ENCODE peak calls at places on chromosomes 16 and 17, in seven cellular contexts. One of them, this sample, is unnamed.

GRCh38 chr17:42422412-42422957 is 571 bp downstream of the CAVIN1 start:
- DNase-seq in foreskin fibroblast: no peak
- DNase-seq in NCI-H2171: no peak
- DNase-seq in HT1080: peak; percentile 39
- DNase-seq in activated T-helper 9 cell treated with anti-CD3 and anti-CD28 coated beads, Interleukin-2, amount 50 U/mL, for 16 hours: peak; percentile 6
- DNase-seq in Kasumi-1: no peak
- DNase-seq in AG04450: no peak
- DNase-seq in this sample: no peak

GRCh38 chr16:81136331-81137011 is 40.3 kb upstream of the GCSH start:
- DNase-seq in foreskin fibroblast: no peak
- DNase-seq in NCI-H2171: no peak
- DNase-seq in HT1080: no peak
- DNase-seq in activated T-helper 9 cell treated with anti-CD3 and anti-CD28 coated beads, Interleukin-2, amount 50 U/mL, for 16 hours: no peak
- DNase-seq in Kasumi-1: no peak
- DNase-seq in AG04450: no peak
- DNase-seq in this sample: no peak

GRCh38 chr16:85398050-85398451 is 215.1 kb upstream of the GSE1 start:
- DNase-seq in foreskin fibroblast: no peak
- DNase-seq in NCI-H2171: no peak
- DNase-seq in HT1080: no peak
- DNase-seq in activated T-helper 9 cell treated with anti-CD3 and anti-CD28 coated beads, Interleukin-2, amount 50 U/mL, for 16 hours: no peak
- DNase-seq in Kasumi-1: no peak
- DNase-seq in AG04450: no peak
- DNase-seq in this sample: no peak

GRCh38 chr17:77126519-77126918 is 14.2 kb upstream of the SEC14L1 start:
- DNase-seq in foreskin fibroblast: no peak
- DNase-seq in NCI-H2171: no peak
- DNase-seq in HT1080: no peak
- DNase-seq in activated T-helper 9 cell treated with anti-CD3 and anti-CD28 coated beads, Interleukin-2, amount 50 U/mL, for 16 hours: no peak
- DNase-seq in Kasumi-1: no peak
- DNase-seq in AG04450: no peak
- DNase-seq in this sample: no peak

GRCh38 chr16:27650073-27650701 is 100.2 kb downstream of the KATNIP start:
- DNase-seq in foreskin fibroblast: no peak
- DNase-seq in NCI-H2171: no peak
- DNase-seq in HT1080: no peak
- DNase-seq in activated T-helper 9 cell treated with anti-CD3 and anti-CD28 coated beads, Interleukin-2, amount 50 U/mL, for 16 hours: no peak
- DNase-seq in Kasumi-1: no peak
- DNase-seq in AG04450: no peak
- DNase-seq in this sample: no peak

GRCh38 chr16:21100447-21100846 is 50.2 kb downstream of the DNAH3 start:
- DNase-seq in foreskin fibroblast: peak; percentile 69
- DNase-seq in NCI-H2171: no peak
- DNase-seq in HT1080: peak; percentile 72
- DNase-seq in activated T-helper 9 cell treated with anti-CD3 and anti-CD28 coated beads, Interleukin-2, amount 50 U/mL, for 16 hours: no peak
- DNase-seq in Kasumi-1: no peak
- DNase-seq in AG04450: peak; percentile 75
- DNase-seq in this sample: no peak

GRCh38 chr16:87556941-87557459 is 45.3 kb upstream of the JPH3 start:
- DNase-seq in foreskin fibroblast: no peak
- DNase-seq in NCI-H2171: no peak
- DNase-seq in HT1080: no peak
- DNase-seq in activated T-helper 9 cell treated with anti-CD3 and anti-CD28 coated beads, Interleukin-2, amount 50 U/mL, for 16 hours: no peak
- DNase-seq in Kasumi-1: no peak
- DNase-seq in AG04450: no peak
- DNase-seq in this sample: no peak

GRCh38 chr16:23597003-23597756 is 1.1 kb upstream of the NDUFAB1 start:
- DNase-seq in foreskin fibroblast: no peak
- DNase-seq in NCI-H2171: no peak
- DNase-seq in HT1080: peak; percentile 27
- DNase-seq in activated T-helper 9 cell treated with anti-CD3 and anti-CD28 coated beads, Interleukin-2, amount 50 U/mL, for 16 hours: no peak
- DNase-seq in Kasumi-1: peak; percentile 49
- DNase-seq in AG04450: no peak
- DNase-seq in this sample: no peak

GRCh38 chr17:56313201-56313600 is 159.9 kb downstream of the ANKFN1 start:
- DNase-seq in foreskin fibroblast: no peak
- DNase-seq in NCI-H2171: no peak
- DNase-seq in HT1080: no peak
- DNase-seq in activated T-helper 9 cell treated with anti-CD3 and anti-CD28 coated beads, Interleukin-2, amount 50 U/mL, for 16 hours: no peak
- DNase-seq in Kasumi-1: peak; percentile 77
- DNase-seq in AG04450: no peak
- DNase-seq in this sample: no peak

GRCh38 chr17:61414936-61415251 is 15.3 kb downstream of the TBX2 start:
- DNase-seq in foreskin fibroblast: no peak
- DNase-seq in NCI-H2171: no peak
- DNase-seq in HT1080: no peak
- DNase-seq in activated T-helper 9 cell treated with anti-CD3 and anti-CD28 coated beads, Interleukin-2, amount 50 U/mL, for 16 hours: no peak
- DNase-seq in Kasumi-1: no peak
- DNase-seq in AG04450: no peak
- DNase-seq in this sample: no peak

GRCh38 chr17:69535022-69535570 is 120.6 kb downstream of the MAP2K6 start:
- DNase-seq in foreskin fibroblast: no peak
- DNase-seq in NCI-H2171: no peak
- DNase-seq in HT1080: no peak
- DNase-seq in activated T-helper 9 cell treated with anti-CD3 and anti-CD28 coated beads, Interleukin-2, amount 50 U/mL, for 16 hours: no peak
- DNase-seq in Kasumi-1: no peak
- DNase-seq in AG04450: no peak
- DNase-seq in this sample: no peak

GRCh38 chr17:65762973-65763372 is 201.5 kb upstream of the AXIN2 start:
- DNase-seq in foreskin fibroblast: no peak
- DNase-seq in NCI-H2171: no peak
- DNase-seq in HT1080: no peak
- DNase-seq in activated T-helper 9 cell treated with anti-CD3 and anti-CD28 coated beads, Interleukin-2, amount 50 U/mL, for 16 hours: no peak
- DNase-seq in Kasumi-1: no peak
- DNase-seq in AG04450: no peak
- DNase-seq in this sample: no peak

GRCh38 chr17:64164592-64165285 is 34.8 kb upstream of the ERN1 start:
- DNase-seq in foreskin fibroblast: no peak
- DNase-seq in NCI-H2171: no peak
- DNase-seq in HT1080: no peak
- DNase-seq in activated T-helper 9 cell treated with anti-CD3 and anti-CD28 coated beads, Interleukin-2, amount 50 U/mL, for 16 hours: no peak
- DNase-seq in Kasumi-1: no peak
- DNase-seq in AG04450: no peak
- DNase-seq in this sample: no peak

GRCh38 chr17:44345497-44346026 is 460 bp downstream of the GRN start:
- DNase-seq in foreskin fibroblast: no peak
- DNase-seq in NCI-H2171: peak; percentile 69
- DNase-seq in HT1080: peak; percentile 79
- DNase-seq in activated T-helper 9 cell treated with anti-CD3 and anti-CD28 coated beads, Interleukin-2, amount 50 U/mL, for 16 hours: peak; percentile 34
- DNase-seq in Kasumi-1: peak; percentile 81
- DNase-seq in AG04450: no peak
- DNase-seq in this sample: peak; percentile 28

GRCh38 chr17:45225964-45226530 is 4.4 kb downstream of the FMNL1 start:
- DNase-seq in foreskin fibroblast: no peak
- DNase-seq in NCI-H2171: no peak
- DNase-seq in HT1080: peak; percentile 93
- DNase-seq in activated T-helper 9 cell treated with anti-CD3 and anti-CD28 coated beads, Interleukin-2, amount 50 U/mL, for 16 hours: peak; percentile 93
- DNase-seq in Kasumi-1: peak; percentile 98
- DNase-seq in AG04450: no peak
- DNase-seq in this sample: peak; percentile 95

GRCh38 chr17:45650601-45651000 is 133.5 kb upstream of the CRHR1 start:
- DNase-seq in foreskin fibroblast: no peak
- DNase-seq in NCI-H2171: no peak
- DNase-seq in HT1080: peak; percentile 40
- DNase-seq in activated T-helper 9 cell treated with anti-CD3 and anti-CD28 coated beads, Interleukin-2, amount 50 U/mL, for 16 hours: no peak
- DNase-seq in Kasumi-1: no peak
- DNase-seq in AG04450: no peak
- DNase-seq in this sample: no peak

GRCh38 chr16:78925071-78925714 is 675.3 kb downstream of the MAF start:
- DNase-seq in foreskin fibroblast: no peak
- DNase-seq in NCI-H2171: no peak
- DNase-seq in HT1080: peak; percentile 9
- DNase-seq in activated T-helper 9 cell treated with anti-CD3 and anti-CD28 coated beads, Interleukin-2, amount 50 U/mL, for 16 hours: peak; percentile 15
- DNase-seq in Kasumi-1: peak; percentile 32
- DNase-seq in AG04450: no peak
- DNase-seq in this sample: peak; percentile 9

GRCh38 chr17:28549274-28550132 is 2.9 kb downstream of the UNC119 start:
- DNase-seq in foreskin fibroblast: no peak
- DNase-seq in NCI-H2171: no peak
- DNase-seq in HT1080: no peak
- DNase-seq in activated T-helper 9 cell treated with anti-CD3 and anti-CD28 coated beads, Interleukin-2, amount 50 U/mL, for 16 hours: peak; percentile 41
- DNase-seq in Kasumi-1: peak; percentile 22
- DNase-seq in AG04450: no peak
- DNase-seq in this sample: peak; percentile 19

GRCh38 chr16:35146031-35146710 is 1686.8 kb downstream of the TP53TG3F start:
- DNase-seq in foreskin fibroblast: no peak
- DNase-seq in NCI-H2171: no peak
- DNase-seq in HT1080: peak; percentile 45
- DNase-seq in activated T-helper 9 cell treated with anti-CD3 and anti-CD28 coated beads, Interleukin-2, amount 50 U/mL, for 16 hours: no peak
- DNase-seq in Kasumi-1: no peak
- DNase-seq in AG04450: no peak
- DNase-seq in this sample: no peak

GRCh38 chr16:83581082-83581481 is 226.7 kb upstream of the HSBP1 start:
- DNase-seq in foreskin fibroblast: no peak
- DNase-seq in NCI-H2171: no peak
- DNase-seq in HT1080: peak; percentile 47
- DNase-seq in activated T-helper 9 cell treated with anti-CD3 and anti-CD28 coated beads, Interleukin-2, amount 50 U/mL, for 16 hours: no peak
- DNase-seq in Kasumi-1: no peak
- DNase-seq in AG04450: no peak
- DNase-seq in this sample: no peak

GRCh38 chr16:22699356-22699755 is 114.6 kb upstream of the HS3ST2 start:
- DNase-seq in foreskin fibroblast: no peak
- DNase-seq in NCI-H2171: no peak
- DNase-seq in HT1080: no peak
- DNase-seq in activated T-helper 9 cell treated with anti-CD3 and anti-CD28 coated beads, Interleukin-2, amount 50 U/mL, for 16 hours: no peak
- DNase-seq in Kasumi-1: no peak
- DNase-seq in AG04450: no peak
- DNase-seq in this sample: no peak

GRCh38 chr17:76145231-76146052 is 4.4 kb upstream of the FOXJ1 start:
- DNase-seq in foreskin fibroblast: no peak
- DNase-seq in NCI-H2171: peak; percentile 70
- DNase-seq in HT1080: no peak
- DNase-seq in activated T-helper 9 cell treated with anti-CD3 and anti-CD28 coated beads, Interleukin-2, amount 50 U/mL, for 16 hours: no peak
- DNase-seq in Kasumi-1: peak; percentile 61
- DNase-seq in AG04450: no peak
- DNase-seq in this sample: peak; percentile 51

GRCh38 chr17:9668532-9668931 is 23.2 kb downstream of the USP43 start:
- DNase-seq in foreskin fibroblast: no peak
- DNase-seq in NCI-H2171: no peak
- DNase-seq in HT1080: peak; percentile 95
- DNase-seq in activated T-helper 9 cell treated with anti-CD3 and anti-CD28 coated beads, Interleukin-2, amount 50 U/mL, for 16 hours: no peak
- DNase-seq in Kasumi-1: no peak
- DNase-seq in AG04450: no peak
- DNase-seq in this sample: no peak

GRCh38 chr17:4934173-4934979 is 2.3 kb downstream of the GP1BA start:
- DNase-seq in foreskin fibroblast: no peak
- DNase-seq in NCI-H2171: no peak
- DNase-seq in HT1080: peak; percentile 82
- DNase-seq in activated T-helper 9 cell treated with anti-CD3 and anti-CD28 coated beads, Interleukin-2, amount 50 U/mL, for 16 hours: no peak
- DNase-seq in Kasumi-1: no peak
- DNase-seq in AG04450: no peak
- DNase-seq in this sample: no peak

GRCh38 chr16:83870830-83871229 is 28.1 kb upstream of the MLYCD start:
- DNase-seq in foreskin fibroblast: no peak
- DNase-seq in NCI-H2171: no peak
- DNase-seq in HT1080: no peak
- DNase-seq in activated T-helper 9 cell treated with anti-CD3 and anti-CD28 coated beads, Interleukin-2, amount 50 U/mL, for 16 hours: no peak
- DNase-seq in Kasumi-1: no peak
- DNase-seq in AG04450: no peak
- DNase-seq in this sample: no peak

GRCh38 chr16:28321700-28322411 is 29.5 kb downstream of the SBK1 start:
- DNase-seq in foreskin fibroblast: no peak
- DNase-seq in NCI-H2171: no peak
- DNase-seq in HT1080: peak; percentile 23
- DNase-seq in activated T-helper 9 cell treated with anti-CD3 and anti-CD28 coated beads, Interleukin-2, amount 50 U/mL, for 16 hours: no peak
- DNase-seq in Kasumi-1: peak; percentile 19
- DNase-seq in AG04450: no peak
- DNase-seq in this sample: no peak

GRCh38 chr17:80268427-80268826 is 7.8 kb downstream of the RNF213 start:
- DNase-seq in foreskin fibroblast: no peak
- DNase-seq in NCI-H2171: no peak
- DNase-seq in HT1080: no peak
- DNase-seq in activated T-helper 9 cell treated with anti-CD3 and anti-CD28 coated beads, Interleukin-2, amount 50 U/mL, for 16 hours: no peak
- DNase-seq in Kasumi-1: no peak
- DNase-seq in AG04450: no peak
- DNase-seq in this sample: no peak

GRCh38 chr17:81400154-81400938 is 5.1 kb downstream of the BAHCC1 start:
- DNase-seq in foreskin fibroblast: peak; percentile 53
- DNase-seq in NCI-H2171: no peak
- DNase-seq in HT1080: no peak
- DNase-seq in activated T-helper 9 cell treated with anti-CD3 and anti-CD28 coated beads, Interleukin-2, amount 50 U/mL, for 16 hours: no peak
- DNase-seq in Kasumi-1: peak; percentile 78
- DNase-seq in AG04450: no peak
- DNase-seq in this sample: no peak

GRCh38 chr17:74520790-74521480 is 10.3 kb downstream of the CD300LB start:
- DNase-seq in foreskin fibroblast: no peak
- DNase-seq in NCI-H2171: no peak
- DNase-seq in HT1080: peak; percentile 25
- DNase-seq in activated T-helper 9 cell treated with anti-CD3 and anti-CD28 coated beads, Interleukin-2, amount 50 U/mL, for 16 hours: no peak
- DNase-seq in Kasumi-1: peak; percentile 66
- DNase-seq in AG04450: no peak
- DNase-seq in this sample: no peak

GRCh38 chr17:82956726-82957468 is 117.1 kb upstream of the ZNF750 start:
- DNase-seq in foreskin fibroblast: no peak
- DNase-seq in NCI-H2171: peak; percentile 69
- DNase-seq in HT1080: no peak
- DNase-seq in activated T-helper 9 cell treated with anti-CD3 and anti-CD28 coated beads, Interleukin-2, amount 50 U/mL, for 16 hours: no peak
- DNase-seq in Kasumi-1: no peak
- DNase-seq in AG04450: no peak
- DNase-seq in this sample: no peak

GRCh38 chr16:31453255-31454204 is 5.8 kb upstream of the ARMC5 start:
- DNase-seq in foreskin fibroblast: peak; percentile 36
- DNase-seq in NCI-H2171: peak; percentile 3
- DNase-seq in HT1080: peak; percentile 44
- DNase-seq in activated T-helper 9 cell treated with anti-CD3 and anti-CD28 coated beads, Interleukin-2, amount 50 U/mL, for 16 hours: no peak
- DNase-seq in Kasumi-1: no peak
- DNase-seq in AG04450: no peak
- DNase-seq in this sample: no peak

GRCh38 chr16:75246504-75247205 is 4.8 kb downstream of the BCAR1 start:
- DNase-seq in foreskin fibroblast: no peak
- DNase-seq in NCI-H2171: no peak
- DNase-seq in HT1080: no peak
- DNase-seq in activated T-helper 9 cell treated with anti-CD3 and anti-CD28 coated beads, Interleukin-2, amount 50 U/mL, for 16 hours: no peak
- DNase-seq in Kasumi-1: no peak
- DNase-seq in AG04450: no peak
- DNase-seq in this sample: no peak

GRCh38 chr16:89396156-89396555 is 94.2 kb downstream of the ANKRD11 start:
- DNase-seq in foreskin fibroblast: no peak
- DNase-seq in NCI-H2171: no peak
- DNase-seq in HT1080: no peak
- DNase-seq in activated T-helper 9 cell treated with anti-CD3 and anti-CD28 coated beads, Interleukin-2, amount 50 U/mL, for 16 hours: no peak
- DNase-seq in Kasumi-1: no peak
- DNase-seq in AG04450: no peak
- DNase-seq in this sample: no peak

GRCh38 chr17:12133183-12133582 is 112.5 kb downstream of the MAP2K4 start:
- DNase-seq in foreskin fibroblast: no peak
- DNase-seq in NCI-H2171: no peak
- DNase-seq in HT1080: no peak
- DNase-seq in activated T-helper 9 cell treated with anti-CD3 and anti-CD28 coated beads, Interleukin-2, amount 50 U/mL, for 16 hours: no peak
- DNase-seq in Kasumi-1: no peak
- DNase-seq in AG04450: no peak
- DNase-seq in this sample: no peak

GRCh38 chr17:14211246-14211645 is 25.4 kb downstream of the CDRT15 start:
- DNase-seq in foreskin fibroblast: no peak
- DNase-seq in NCI-H2171: no peak
- DNase-seq in HT1080: no peak
- DNase-seq in activated T-helper 9 cell treated with anti-CD3 and anti-CD28 coated beads, Interleukin-2, amount 50 U/mL, for 16 hours: no peak
- DNase-seq in Kasumi-1: no peak
- DNase-seq in AG04450: no peak
- DNase-seq in this sample: no peak

This sample was measured in stimulated activated CD4-positive, alpha-beta T cell treated with anti-CD3 and anti-CD28 coated beads, Interleukin-2, amount 100 ng/mL, for 4 hours.